ENCODE peak calls at places on chromosome 17, in four cellular contexts. G is H1, K is K562, J is HepG2. Q is an unnamed sample.

GRCh38 chr17:61294777-61295176 is 104.9 kb upstream of the TBX2 start:
- DNase-seq in G (no peak), K (no peak), J (no peak), Q (no peak)

GRCh38 chr17:42431758-42432161 is 8.7 kb upstream of the CAVIN1 start:
- DNase-seq in G (no peak), K (no peak), J (no peak), Q (no peak)

GRCh38 chr17:61360318-61360717 is 39.3 kb upstream of the TBX2 start:
- DNase-seq in G (no peak), K (no peak), J (no peak), Q (no peak)

GRCh38 chr17:48647103-48647963 is 21.2 kb upstream of the HOXB9 start:
- DNase-seq in G (peak), K (peak), J (no peak), Q (no peak)

GRCh38 chr17:1095853-1096675 is 83.7 kb downstream of the ABR start:
- DNase-seq in G (no peak), K (no peak), J (no peak), Q (no peak)

GRCh38 chr17:1638171-1638583 is 7.4 kb downstream of the SCARF1 start:
- DNase-seq in G (no peak), K (no peak), J (no peak), Q (no peak)

GRCh38 chr17:5584971-5585794 is 874 bp upstream of the NLRP1 start:
- DNase-seq in G (no peak), K (no peak), J (no peak), Q (no peak)

GRCh38 chr17:69269174-69269998 is 40.8 kb upstream of the ABCA10 start:
- DNase-seq in G (no peak), K (no peak), J (peak), Q (no peak)

GRCh38 chr17:15185625-15185991 is 79.5 kb downstream of the PMP22 start:
- DNase-seq in G (no peak), K (no peak), J (no peak), Q (no peak)

GRCh38 chr17:49528966-49529365 is 33.9 kb downstream of the NGFR start:
- DNase-seq in G (no peak), K (no peak), J (no peak), Q (no peak)

GRCh38 chr17:72940511-72940910 is 152.0 kb downstream of the SLC39A11 start:
- DNase-seq in G (no peak), K (no peak), J (no peak), Q (no peak)

GRCh38 chr17:47072881-47073280 is 93.8 kb upstream of the RPRML start:
- DNase-seq in G (peak), K (no peak), J (no peak), Q (no peak)

GRCh38 chr17:27339198-27339835 is 45.4 kb downstream of the WSB1 start:
- DNase-seq in G (no peak), K (no peak), J (no peak), Q (peak)

GRCh38 chr17:78523939-78524655 is 53.1 kb downstream of the DNAH17 start:
- DNase-seq in G (no peak), K (no peak), J (no peak), Q (no peak)

GRCh38 chr17:64400644-64401043 is 10.0 kb upstream of the PECAM1 start:
- DNase-seq in G (no peak), K (no peak), J (no peak), Q (no peak)

GRCh38 chr17:61361084-61361483 is 38.6 kb upstream of the TBX2 start:
- DNase-seq in G (no peak), K (no peak), J (peak), Q (no peak)

GRCh38 chr17:60333628-60334031 is 58.3 kb downstream of the USP32 start:
- DNase-seq in G (no peak), K (no peak), J (no peak), Q (no peak)

GRCh38 chr17:64385187-64386083 is 5.2 kb downstream of the PECAM1 start:
- DNase-seq in G (no peak), K (peak), J (peak), Q (peak)

GRCh38 chr17:4947411-4948165 is 742 bp downstream of the PFN1 start:
- DNase-seq in G (peak), K (peak), J (peak), Q (no peak)

GRCh38 chr17:68600881-68601564 is at the start of gene FAM20A:
- DNase-seq in G (peak), K (no peak), J (no peak), Q (no peak)

DNA sequence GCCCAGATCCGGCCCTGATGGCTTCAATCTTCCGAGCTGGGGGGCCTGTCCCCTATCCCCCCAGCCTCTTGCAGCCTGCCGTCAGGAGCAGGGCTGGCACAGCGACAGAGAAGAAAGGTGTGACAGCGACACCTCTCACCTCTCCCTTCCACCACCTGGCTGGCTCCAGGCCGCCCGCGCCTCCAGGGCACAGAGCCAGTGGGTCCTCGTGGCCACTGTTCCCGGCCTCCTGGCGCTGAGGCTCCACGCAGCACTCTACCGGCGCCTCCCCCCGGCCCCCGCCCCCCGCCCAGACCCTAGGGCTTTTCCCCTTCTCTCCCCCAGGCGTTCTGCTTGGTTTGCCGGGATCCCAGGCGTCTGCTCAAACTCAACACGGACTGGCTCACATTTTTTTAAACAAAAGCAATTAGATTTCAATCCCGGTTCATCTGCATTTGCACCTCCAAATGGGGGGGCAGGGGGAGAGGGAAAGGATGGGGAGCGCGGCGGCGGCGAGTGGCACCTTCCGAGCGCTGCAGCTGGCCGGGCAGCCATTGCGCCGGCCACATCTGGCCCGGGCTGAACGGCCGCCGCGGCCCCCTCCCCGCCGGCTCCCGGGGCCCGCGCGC is 12.8 kb upstream of the CBX8 start:
- DNase-seq in G (peak), K (no peak), J (no peak), Q (no peak)
- TF ChIP-seq SRF in G (no peak), K (no peak), J (no peak), Q (no peak)

GRCh38 chr17:3739422-3740124 is 15.9 kb downstream of the HASPIN start:
- DNase-seq in G (no peak), K (no peak), J (no peak), Q (no peak)
- TF ChIP-seq GABPA in G (no peak), K (no peak), J (no peak), Q (no peak)

GRCh38 chr17:10624966-10625365 is 32.1 kb downstream of the MYH3 start:
- DNase-seq in G (no peak), K (no peak), J (no peak), Q (no peak)

GRCh38 chr17:10621397-10621796 is 35.7 kb downstream of the MYH3 start:
- DNase-seq in G (no peak), K (no peak), J (no peak), Q (no peak)

GRCh38 chr17:10626378-10626777 is 30.7 kb downstream of the MYH3 start:
- DNase-seq in G (no peak), K (no peak), J (no peak), Q (no peak)

GRCh38 chr17:10622610-10623485 is 34.3 kb downstream of the MYH3 start:
- DNase-seq in G (no peak), K (no peak), J (no peak), Q (no peak)

GRCh38 chr17:10623786-10624338 is 33.2 kb downstream of the MYH3 start:
- DNase-seq in G (no peak), K (no peak), J (no peak), Q (no peak)
- TF ChIP-seq SRF in G (no peak), K (no peak), J (no peak), Q (no peak)

DNA sequence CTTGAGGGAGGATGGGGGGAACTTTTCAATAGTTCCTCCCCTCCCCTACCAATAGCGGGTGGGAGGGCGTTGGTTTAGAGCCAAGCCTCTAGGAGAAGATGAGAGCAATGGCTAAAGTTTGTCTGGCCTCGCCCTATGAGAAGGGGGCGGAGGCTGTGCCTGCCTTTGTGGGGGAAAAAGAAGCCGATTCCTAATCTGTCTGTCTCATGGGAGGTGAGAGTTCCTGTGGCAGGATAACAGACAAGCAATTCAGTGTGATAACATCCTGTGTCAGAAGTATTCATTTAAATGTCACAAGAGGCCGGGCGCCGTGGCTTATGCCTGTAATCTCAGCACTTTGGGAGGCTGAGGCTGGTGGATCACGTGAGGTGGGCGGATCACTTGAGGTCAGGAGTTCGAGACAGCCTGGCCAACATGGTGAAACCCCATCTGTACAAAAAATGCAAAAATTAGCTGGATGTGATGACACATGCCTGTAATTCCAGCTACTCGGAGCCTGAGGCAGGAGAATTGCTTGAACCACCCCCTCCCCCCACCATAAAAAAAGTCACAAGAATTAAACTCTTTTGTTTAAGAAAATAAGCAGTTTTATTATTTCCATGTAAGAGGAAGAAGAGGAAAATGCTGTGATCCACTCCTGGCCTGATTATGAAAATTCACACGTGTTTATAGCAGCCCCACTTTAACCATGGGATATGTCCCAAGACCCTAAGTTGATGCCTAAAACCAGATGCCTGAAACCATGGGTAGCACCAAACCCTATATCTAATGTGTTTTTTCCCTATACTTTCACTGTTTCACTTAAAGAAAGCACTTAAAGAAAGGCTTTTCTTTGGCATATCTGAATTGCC is 1.7 kb downstream of the SLFN5 start:
- DNase-seq in G (peak), K (peak), J (peak), Q (no peak)
- TF ChIP-seq GABPA in G (no peak), K (peak), J (no peak), Q (no peak)

DNA sequence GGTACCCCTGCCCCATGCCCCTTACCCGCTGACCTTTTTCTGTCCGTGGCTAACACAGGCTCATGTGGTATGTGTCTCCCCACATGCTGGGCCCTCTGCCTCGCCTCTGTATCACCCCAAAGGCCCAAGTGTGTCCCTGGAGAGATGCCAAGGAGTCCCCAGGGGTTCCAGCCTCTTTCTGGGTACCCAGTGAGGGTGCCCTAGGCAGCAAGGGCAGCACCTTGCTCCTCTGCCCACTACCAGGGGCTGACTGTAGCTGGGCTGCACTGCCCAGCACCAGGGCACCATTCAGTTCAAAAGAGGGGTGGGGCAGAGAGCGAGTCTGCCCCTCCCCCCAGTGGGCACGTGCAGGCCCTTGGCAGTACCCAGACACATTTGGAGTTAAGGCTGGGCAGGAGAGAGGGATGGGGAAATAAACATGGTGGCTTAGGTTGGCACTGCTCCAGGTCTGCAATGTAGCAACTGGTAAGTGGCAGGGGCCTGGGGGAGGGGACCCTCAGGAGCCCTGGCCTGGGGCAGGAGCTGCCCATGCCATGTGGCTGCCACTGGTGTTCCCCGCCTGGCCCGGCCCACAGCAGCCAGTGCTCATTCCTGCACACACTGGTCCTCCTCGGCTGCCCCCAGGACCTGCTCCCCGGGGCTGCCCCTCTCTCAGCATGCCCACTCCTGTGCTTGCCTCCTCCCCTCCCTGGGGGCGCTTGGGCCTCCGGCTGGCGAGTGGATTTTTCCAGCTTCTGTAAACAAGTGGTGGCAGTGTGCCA is 9.1 kb downstream of the THRA start:
- DNase-seq in G (no peak), K (no peak), J (peak), Q (no peak)
- TF ChIP-seq SRF in G (no peak), K (no peak), J (no peak), Q (no peak)

Q was measured in GM12878.